ENCODE peak calls at places on chromosomes 5 and 9, in five cellular contexts. G is EL, L is astrocyte, K is fibroblast of lung, A is HAP-1. W is an unnamed sample.

GRCh38 chr5:66796306-66797292 is 200.4 kb downstream of the MAST4 start:
- DNase-seq in G (no peak), L (no peak), K (peak), A (no peak), W (peak)

GRCh38 chr9:7490317-7491108 is 309.1 kb downstream of the DMAC1 start:
- DNase-seq in G (no peak), L (no peak), K (no peak), A (no peak), W (no peak)

GRCh38 chr5:177306674-177307543 is 3.3 kb downstream of the PRELID1 start:
- DNase-seq in G (no peak), L (no peak), K (peak), A (no peak), W (peak)

GRCh38 chr9:96158909-96159575 is 142.9 kb downstream of the HSD17B3 start:
- DNase-seq in G (peak), L (peak), K (no peak), A (no peak), W (no peak)

GRCh38 chr9:91195372-91196012 is 166.2 kb downstream of the AUH start:
- DNase-seq in G (no peak), L (no peak), K (no peak), A (no peak), W (no peak)

GRCh38 chr9:133204335-133204992 is 4.6 kb downstream of the OBP2B start:
- DNase-seq in G (no peak), L (no peak), K (no peak), A (no peak), W (no peak)

GRCh38 chr5:123151227-123151951 is 62.3 kb downstream of the PRDM6 start:
- DNase-seq in G (no peak), L (no peak), K (no peak), A (no peak), W (no peak)

GRCh38 chr5:40381676-40382363 is 297.9 kb upstream of the PTGER4 start:
- DNase-seq in G (peak), L (peak), K (peak), A (no peak), W (peak)

GRCh38 chr5:59746261-59746765 is 147.2 kb downstream of the PDE4D start:
- DNase-seq in G (peak), L (peak), K (peak), A (no peak), W (peak)

GRCh38 chr9:109817846-109818472 is 38.0 kb downstream of the PALM2AKAP2 start:
- DNase-seq in G (peak), L (peak), K (peak), A (peak), W (peak)

GRCh38 chr5:11384441-11385250 is 519.6 kb downstream of the CTNND2 start:
- DNase-seq in G (no peak), L (no peak), K (no peak), A (no peak), W (peak)

GRCh38 chr5:34656001-34656699 is at the start of gene RAI14:
- DNase-seq in G (peak), L (peak), K (peak), A (peak), W (peak)

GRCh38 chr5:108983456-108984092 is 235.9 kb downstream of the FER start:
- DNase-seq in G (peak), L (peak), K (peak), A (no peak), W (no peak)

GRCh38 chr5:122415030-122415429 is 103.0 kb downstream of the SNCAIP start:
- DNase-seq in G (no peak), L (no peak), K (no peak), A (no peak), W (peak)

GRCh38 chr9:34383904-34384303 is 7.2 kb upstream of the MYORG start:
- DNase-seq in G (no peak), L (no peak), K (no peak), A (no peak), W (no peak)

GRCh38 chr9:132168347-132168746 is 6.5 kb downstream of the NTNG2 start:
- DNase-seq in G (no peak), L (peak), K (no peak), A (no peak), W (peak)

GRCh38 chr5:24407486-24407885 is 237.3 kb downstream of the CDH10 start:
- DNase-seq in G (no peak), L (no peak), K (no peak), A (no peak), W (no peak)

GRCh38 chr9:109812818-109813281 is 32.9 kb downstream of the PALM2AKAP2 start:
- DNase-seq in G (no peak), L (no peak), K (no peak), A (no peak), W (peak)

GRCh38 chr5:79418276-79418675 is 95.7 kb downstream of the HOMER1 start:
- DNase-seq in G (no peak), L (peak), K (no peak), A (no peak), W (no peak)

GRCh38 chr5:96300986-96301385 is 132.1 kb downstream of the PCSK1 start:
- DNase-seq in G (no peak), L (no peak), K (no peak), A (no peak), W (no peak)

GRCh38 chr5:172245046-172245445 is 38.5 kb downstream of the UBTD2 start:
- DNase-seq in G (no peak), L (no peak), K (no peak), A (no peak), W (no peak)

GRCh38 chr9:113617550-113617949 is 154.0 kb downstream of the RGS3 start:
- DNase-seq in G (no peak), L (no peak), K (no peak), A (peak), W (no peak)

GRCh38 chr5:156534086-156534485 is 207.1 kb downstream of the SGCD start:
- DNase-seq in G (no peak), L (no peak), K (no peak), A (no peak), W (no peak)

GRCh38 chr5:73442960-73443627 is 5.5 kb downstream of the FOXD1 start:
- DNase-seq in G (no peak), L (peak), K (peak), A (no peak), W (no peak)

GRCh38 chr9:125992557-125992956 is 245.4 kb downstream of the PBX3 start:
- DNase-seq in G (no peak), L (no peak), K (no peak), A (no peak), W (no peak)

GRCh38 chr9:87167616-87168015 is 220.3 kb upstream of the GAS1 start:
- DNase-seq in G (no peak), L (no peak), K (no peak), A (no peak), W (no peak)

W was measured in kidney tubule cell.